ENCODE peak calls at places on chromosomes 2 and 18, in nine cellular contexts. Y is HCT116, S is glutamatergic neuron, O is transverse colon, H is mesothelial cell of epicardium, B is chondrocyte, R is AG04450, C is GM20000, F is endothelial cell. K is an unnamed sample.

GRCh38 chr2:207046642-207047213 is 107.4 kb downstream of the CPO start:
- DNase-seq in R (no peak), H (no peak), C (no peak), B (no peak), Y (no peak), S (no peak), F (no peak), O (no peak), K (peak; percentile 12)

GRCh38 chr2:8517850-8518480 is 163.9 kb upstream of the ID2 start:
- DNase-seq in C (no peak), F (no peak), B (no peak), S (no peak), O (no peak), H (no peak), Y (no peak), R (no peak), K (no peak)

GRCh38 chr2:149200109-149200520 is 130.3 kb upstream of the LYPD6 start:
- DNase-seq in S (no peak), H (no peak), O (no peak), B (no peak), F (no peak), Y (no peak), R (no peak), C (no peak), K (no peak)

GRCh38 chr2:20203521-20204225 is 21.3 kb downstream of the SDC1 start:
- DNase-seq in F (no peak), S (no peak), B (no peak), H (no peak), R (no peak), C (no peak), Y (no peak), O (no peak), K (no peak)

GRCh38 chr18:231563-231962 is 36.3 kb downstream of the THOC1 start:
- DNase-seq in F (no peak), Y (no peak), S (no peak), R (no peak), H (no peak), B (no peak), O (no peak), C (no peak), K (no peak)

GRCh38 chr2:172375247-172375646 is 52.1 kb upstream of the ITGA6 start:
- DNase-seq in H (no peak), Y (no peak), F (no peak), R (no peak), S (no peak), B (no peak), C (no peak), O (no peak), K (no peak)

GRCh38 chr2:51151490-51152140 is 119.7 kb upstream of the NRXN1 start:
- DNase-seq in B (peak; percentile 92), Y (no peak), R (no peak), O (no peak), S (no peak), F (no peak), H (no peak), C (no peak), K (no peak)

GRCh38 chr2:238907717-238908173 is 59.9 kb downstream of the TWIST2 start:
- DNase-seq in F (no peak), S (no peak), H (no peak), Y (no peak), C (no peak), O (no peak), B (no peak), R (no peak), K (no peak)

GRCh38 chr18:435940-436339 is 64.6 kb downstream of the COLEC12 start:
- DNase-seq in S (no peak), C (no peak), Y (no peak), H (no peak), F (no peak), B (no peak), O (no peak), R (no peak), K (no peak)

GRCh38 chr2:112256654-112257053 is 1.8 kb upstream of the ZC3H8 start:
- DNase-seq in C (no peak), S (no peak), H (no peak), O (no peak), R (no peak), Y (no peak), B (no peak), F (no peak), K (no peak)

GRCh38 chr18:73954267-73954666 is 193.4 kb downstream of the FBXO15 start:
- DNase-seq in Y (no peak), O (no peak), F (no peak), C (no peak), R (no peak), B (no peak), S (no peak), H (no peak), K (no peak)
- TF ChIP-seq CTCF in Y (no peak), O (no peak), F (no peak), C (no peak), R (no peak), B (no peak), S (no peak), H (no peak), K (no peak)

GRCh38 chr2:54454548-54454921 is 1.6 kb upstream of the SPTBN1 start:
- DNase-seq in S (no peak), C (no peak), F (no peak), H (no peak), O (no peak), Y (no peak), B (no peak), R (no peak), K (no peak)
- TF ChIP-seq CTCF in S (no peak), C (no peak), F (no peak), H (no peak), O (no peak), Y (no peak), B (peak; percentile 33), R (no peak), K (no peak)

GRCh38 chr2:159713691-159714585 is 1.6 kb downstream of the MARCHF7 start:
- DNase-seq in C (no peak), H (no peak), R (no peak), Y (no peak), B (no peak), F (no peak), O (no peak), S (no peak), K (peak; percentile 15)
- TF ChIP-seq CTCF in C (no peak), H (no peak), R (no peak), Y (no peak), B (peak; percentile 55), F (no peak), O (no peak), S (no peak), K (no peak)

DNA sequence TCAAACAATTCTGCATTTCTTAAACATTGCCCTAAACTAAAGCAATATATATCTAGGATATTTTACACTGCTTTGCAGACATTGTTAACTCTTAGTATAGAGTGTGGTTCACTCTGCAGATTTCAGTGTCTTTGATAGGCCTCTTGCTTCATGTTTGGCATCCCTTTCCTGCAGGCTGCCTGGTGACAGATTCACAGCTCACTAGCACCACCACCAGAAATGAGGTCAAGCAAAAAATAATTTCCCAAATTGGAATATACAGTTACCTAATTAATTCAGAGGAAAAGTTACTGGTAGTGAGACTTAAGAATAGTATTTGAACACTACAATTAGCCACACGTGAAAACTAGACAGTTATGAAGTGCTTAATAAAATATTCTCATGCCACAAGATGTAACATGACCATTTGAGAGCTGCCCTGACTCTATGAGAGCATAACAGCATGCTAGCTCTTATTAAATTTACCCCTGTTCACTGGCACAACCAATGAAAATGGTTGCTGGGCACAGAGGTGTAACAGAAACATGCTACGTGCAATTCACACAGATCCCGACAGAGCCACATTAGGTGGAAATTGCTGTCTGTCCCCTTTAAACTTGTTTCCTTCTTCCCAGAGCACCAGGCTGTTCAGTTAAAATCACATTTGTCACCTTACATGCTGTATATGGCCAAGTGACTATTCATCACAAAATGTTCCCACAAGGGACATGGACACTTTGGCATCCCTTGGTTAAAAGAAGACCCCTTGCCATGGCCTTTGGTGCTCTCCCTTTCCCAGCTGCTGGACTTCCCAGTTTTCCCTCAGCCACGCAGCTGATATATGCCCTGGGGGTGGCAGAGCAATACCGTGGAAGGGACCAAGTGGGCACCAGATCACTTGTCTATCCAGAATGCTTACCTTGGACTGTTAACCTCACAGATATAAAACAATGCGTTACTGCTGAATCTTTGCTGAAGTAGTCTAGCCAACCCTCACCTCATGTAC is 35.7 kb downstream of the PAIP2B start:
- DNase-seq in R (no peak), S (no peak), B (no peak), F (no peak), Y (peak; percentile 3), O (no peak), H (no peak), C (no peak), K (no peak)
- TF ChIP-seq CTCF in R (peak; percentile 37), S (peak; percentile 12), B (peak; percentile 66), F (no peak), Y (peak; percentile 53), O (no peak), H (no peak), C (no peak), K (peak; percentile 20)

DNA sequence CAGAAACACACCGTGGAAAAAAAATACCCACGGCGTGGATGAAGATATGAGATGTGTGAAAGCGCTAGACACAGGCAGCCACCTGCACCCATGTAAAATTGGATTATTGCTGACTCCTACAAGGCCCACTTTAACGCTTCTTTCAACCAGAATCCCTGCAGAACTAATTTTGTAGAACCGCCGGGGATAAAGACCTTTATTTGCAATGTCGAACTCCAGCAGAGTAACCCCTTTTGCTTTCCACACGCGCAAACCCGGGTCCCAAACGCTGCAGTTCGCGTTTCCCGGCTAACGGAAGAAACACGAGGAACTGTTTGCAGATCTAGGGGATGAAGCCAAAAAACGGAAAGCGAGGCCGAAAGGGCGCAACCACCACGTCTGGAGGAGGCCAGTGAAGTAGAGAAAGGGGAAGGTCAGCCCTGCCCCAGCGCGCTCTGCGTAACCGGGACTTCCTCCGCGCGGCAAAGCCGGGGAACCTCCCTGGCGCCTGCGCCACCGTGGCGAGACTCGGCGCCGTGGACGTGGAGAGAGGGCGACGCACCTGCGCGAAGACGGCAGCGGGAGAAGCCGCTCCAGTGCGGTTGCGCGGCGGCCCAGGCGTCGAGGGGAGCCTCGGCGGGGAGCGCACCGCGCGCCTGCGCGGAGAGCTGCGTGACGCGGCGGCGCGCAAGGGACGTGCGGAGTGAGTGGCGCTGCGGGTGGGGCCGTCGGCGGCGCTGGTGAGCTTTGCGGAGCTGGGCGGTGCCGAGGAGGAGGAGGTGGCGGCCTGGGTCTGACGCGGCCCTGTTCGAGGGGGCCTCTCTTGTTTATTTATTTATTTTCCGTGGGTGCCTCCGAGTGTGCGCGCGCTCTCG is at the start of gene PPP1CB:
- DNase-seq in B (peak; percentile 99), R (peak; percentile 92), H (peak; percentile 93), O (peak; percentile 97), S (peak; percentile 96), F (peak; percentile 94), Y (peak; percentile 88), C (peak; percentile 96), K (peak; percentile 94)
- TF ChIP-seq CTCF in B (peak; percentile 39), R (peak; percentile 20), H (no peak), O (peak; percentile 7), S (peak; percentile 28), F (peak; percentile 13), Y (no peak), C (peak; percentile 27), K (peak; percentile 50)

K was measured in GM13977.